ENCODE peak calls at places on chromosome 4, in seven cellular contexts. R, T, A, H, Q, Z and S are unnamed samples. For H3K36me3, the result is how much of the 10 kb centered on the place peaks cover.

GRCh38 chr4:65968873-65969272 is 298.6 kb upstream of the EPHA5 start:
- DNase-seq in R (no peak), T (no peak), A (no peak), H (no peak), Q (peak), Z (no peak), S (no peak)

GRCh38 chr4:89681219-89681618 is 155.7 kb downstream of the SNCA start:
- DNase-seq in R (no peak), T (no peak), A (no peak), H (peak), Q (no peak), Z (no peak), S (no peak)

GRCh38 chr4:142845293-142846070 is 619 bp downstream of the INPP4B start:
- DNase-seq in R (no peak), T (no peak), A (no peak), H (no peak), Q (peak), Z (peak), S (peak)

GRCh38 chr4:186887211-186887785 is 163.6 kb upstream of the FAT1 start:
- DNase-seq in R (no peak), T (no peak), A (no peak), H (no peak), Q (peak), Z (no peak), S (no peak)

GRCh38 chr4:118682928-118683327 is 2.3 kb upstream of the METTL14 start:
- DNase-seq in R (peak), T (no peak), A (peak), H (no peak), Q (peak), Z (no peak), S (no peak)

GRCh38 chr4:48943387-48943786 is 36.8 kb upstream of the OCIAD2 start:
- DNase-seq in R (no peak), T (no peak), A (no peak), H (peak), Q (no peak), Z (no peak), S (no peak)

GRCh38 chr4:125262079-125262478 is 52.7 kb upstream of the FAT4 start:
- DNase-seq in R (no peak), T (no peak), A (no peak), H (no peak), Q (no peak), Z (no peak), S (no peak)

GRCh38 chr4:111666826-111667360 is 478.4 kb upstream of the FAM241A start:
- DNase-seq in R (no peak), T (no peak), A (no peak), H (no peak), Q (no peak), Z (no peak), S (no peak)

GRCh38 chr4:172887959-172888358 is 280.7 kb upstream of the GALNT7 start:
- DNase-seq in R (no peak), T (no peak), A (no peak), H (no peak), Q (no peak), Z (no peak), S (no peak)

GRCh38 chr4:88991746-88992145 is 65.2 kb downstream of the FAM13A start:
- DNase-seq in R (no peak), T (no peak), A (peak), H (no peak), Q (peak), Z (peak), S (no peak)

GRCh38 chr4:138053601-138054322 is 188.4 kb downstream of the SLC7A11 start:
- DNase-seq in R (no peak), T (no peak), A (peak), H (peak), Q (peak), Z (peak), S (no peak)

GRCh38 chr4:24800273-24800880 is 5.0 kb downstream of the SOD3 start:
- DNase-seq in R (no peak), T (no peak), A (no peak), H (no peak), Q (no peak), Z (no peak), S (no peak)

GRCh38 chr4:128220286-128221235 is 67.1 kb downstream of the PGRMC2 start:
- DNase-seq in R (peak), T (no peak), A (peak), H (peak), Q (peak), Z (peak), S (no peak)

GRCh38 chr4:99946346-99947189 is at the start of gene DNAJB14:
- DNase-seq in R (peak), T (peak), A (peak), H (peak), Q (peak), Z (peak), S (peak)

GRCh38 chr4:65437102-65437501 is 233.2 kb downstream of the EPHA5 start:
- DNase-seq in R (no peak), T (no peak), A (no peak), H (no peak), Q (peak), Z (peak), S (no peak)

GRCh38 chr4:155759372-155760252 is 791 bp downstream of the GUCY1B1 start:
- DNase-seq in R (peak), T (no peak), A (peak), H (no peak), Q (peak), Z (peak), S (no peak)

GRCh38 chr4:176286728-176287127 is 17.7 kb upstream of the ASB5 start:
- DNase-seq in R (no peak), T (no peak), A (peak), H (no peak), Q (no peak), Z (no peak), S (no peak)

GRCh38 chr4:53055274-53055673 is 193.2 kb downstream of the RASL11B start:
- DNase-seq in R (no peak), T (no peak), A (peak), H (no peak), Q (peak), Z (no peak), S (no peak)

GRCh38 chr4:187668683-187669082 is 326.9 kb upstream of the ZFP42 start:
- DNase-seq in R (no peak), T (no peak), A (peak), H (no peak), Q (peak), Z (no peak), S (no peak)

GRCh38 chr4:25890653-25891485 is 23.2 kb upstream of the SMIM20 start:
- DNase-seq in R (no peak), T (no peak), A (no peak), H (no peak), Q (no peak), Z (no peak), S (no peak)

GRCh38 chr4:183738081-183738673 is 79.1 kb downstream of the TRAPPC11 start:
- DNase-seq in R (no peak), T (no peak), A (no peak), H (no peak), Q (peak), Z (peak), S (no peak)

GRCh38 chr4:62377700-62378099 is 1177.6 kb downstream of the ADGRL3 start:
- DNase-seq in R (no peak), T (no peak), A (no peak), H (no peak), Q (no peak), Z (no peak), S (no peak)

GRCh38 chr4:38177035-38177791 is 217.0 kb downstream of the PTTG2 start:
- DNase-seq in R (no peak), T (peak), A (peak), H (no peak), Q (peak), Z (peak), S (peak)

GRCh38 chr4:47466061-47466785 is 2.7 kb upstream of the COMMD8 start:
- DNase-seq in R (no peak), T (no peak), A (no peak), H (no peak), Q (no peak), Z (no peak), S (no peak)

GRCh38 chr4:15149842-15150592 is 147.7 kb downstream of the CPEB2 start:
- DNase-seq in R (peak), T (no peak), A (peak), H (peak), Q (peak), Z (peak), S (no peak)

GRCh38 chr4:61462451-61463326 is 262.6 kb downstream of the ADGRL3 start:
- DNase-seq in R (no peak), T (no peak), A (peak), H (no peak), Q (peak), Z (peak), S (no peak)

GRCh38 chr4:174181827-174182226 is 101.6 kb downstream of the FBXO8 start:
- DNase-seq in R (no peak), T (no peak), A (no peak), H (no peak), Q (no peak), Z (no peak), S (no peak)

GRCh38 chr4:45442466-45442865 is 681.4 kb downstream of the GABRG1 start:
- DNase-seq in R (no peak), T (no peak), A (no peak), H (no peak), Q (no peak), Z (no peak), S (no peak)

GRCh38 chr4:53365121-53365485 is 758 bp downstream of the SCFD2 start:
- DNase-seq in R (peak), T (no peak), A (peak), H (no peak), Q (peak), Z (no peak), S (no peak)

GRCh38 chr4:180134116-180134866 is 2108.9 kb upstream of the TENM3 start:
- DNase-seq in R (no peak), T (no peak), A (no peak), H (no peak), Q (peak), Z (no peak), S (no peak)

GRCh38 chr4:156974264-156974663 is 2.7 kb upstream of the PDGFC start:
- DNase-seq in R (no peak), T (no peak), A (peak), H (no peak), Q (peak), Z (no peak), S (no peak)

GRCh38 chr4:25001499-25001898 is 29.2 kb downstream of the LGI2 start:
- DNase-seq in R (no peak), T (no peak), A (no peak), H (no peak), Q (peak), Z (no peak), S (no peak)

GRCh38 chr4:54499308-54500074 is 158.3 kb upstream of the KIT start:
- DNase-seq in R (no peak), T (no peak), A (peak), H (no peak), Q (peak), Z (no peak), S (no peak)

GRCh38 chr4:88628746-88629145 is 36.5 kb downstream of the HERC3 start:
- DNase-seq in R (no peak), T (no peak), A (no peak), H (no peak), Q (peak), Z (no peak), S (no peak)

GRCh38 chr4:793109-793861 is 32.6 kb downstream of the CPLX1 start:
- DNase-seq in R (no peak), T (no peak), A (no peak), H (no peak), Q (no peak), Z (no peak), S (no peak)

GRCh38 chr4:796206-796605 is 29.7 kb downstream of the CPLX1 start:
- DNase-seq in R (no peak), T (no peak), A (no peak), H (no peak), Q (no peak), Z (no peak), S (no peak)

GRCh38 chr4:793941-794621 is 31.8 kb downstream of the CPLX1 start:
- DNase-seq in R (no peak), T (no peak), A (peak), H (no peak), Q (peak), Z (no peak), S (no peak)

GRCh38 chr4:795726-796119 is 30.2 kb downstream of the CPLX1 start:
- DNase-seq in R (no peak), T (no peak), A (no peak), H (no peak), Q (no peak), Z (no peak), S (no peak)

GRCh38 chr4:794911-795725 is 30.8 kb downstream of the CPLX1 start:
- DNase-seq in R (peak), T (no peak), A (no peak), H (no peak), Q (no peak), Z (no peak), S (no peak)
- H3K4me3 ChIP-seq in R (no peak), T (no peak), A (no peak), H (no peak), Q (no peak), Z (no peak), S (no peak)

DNA sequence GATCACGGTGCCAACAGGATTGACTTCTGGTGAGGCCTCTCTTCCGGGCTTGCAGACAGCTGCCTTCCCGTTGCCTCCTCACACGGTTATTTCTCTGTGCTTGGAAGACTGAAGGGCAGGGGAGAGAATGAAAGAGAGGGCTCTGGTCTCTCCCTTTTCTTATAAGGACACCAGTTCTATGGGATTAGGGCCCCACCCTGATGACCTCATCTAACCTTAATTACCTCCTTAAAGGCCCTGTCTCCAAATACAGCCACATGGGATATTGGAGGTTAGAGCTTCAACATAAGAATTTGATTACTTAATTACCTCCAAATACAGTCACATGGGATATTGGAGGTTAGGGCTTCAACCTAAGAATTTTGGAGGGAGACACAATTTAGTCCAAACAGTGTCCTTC is 46.5 kb downstream of the EVC start:
- DNase-seq in R (no peak), T (no peak), A (no peak), H (no peak), Q (no peak), Z (no peak), S (no peak)
- H3K36me3 ChIP-seq in R (under half), T (under half), A (half or more), H (under half), Q (under half), Z (under half), S (under half)

DNA sequence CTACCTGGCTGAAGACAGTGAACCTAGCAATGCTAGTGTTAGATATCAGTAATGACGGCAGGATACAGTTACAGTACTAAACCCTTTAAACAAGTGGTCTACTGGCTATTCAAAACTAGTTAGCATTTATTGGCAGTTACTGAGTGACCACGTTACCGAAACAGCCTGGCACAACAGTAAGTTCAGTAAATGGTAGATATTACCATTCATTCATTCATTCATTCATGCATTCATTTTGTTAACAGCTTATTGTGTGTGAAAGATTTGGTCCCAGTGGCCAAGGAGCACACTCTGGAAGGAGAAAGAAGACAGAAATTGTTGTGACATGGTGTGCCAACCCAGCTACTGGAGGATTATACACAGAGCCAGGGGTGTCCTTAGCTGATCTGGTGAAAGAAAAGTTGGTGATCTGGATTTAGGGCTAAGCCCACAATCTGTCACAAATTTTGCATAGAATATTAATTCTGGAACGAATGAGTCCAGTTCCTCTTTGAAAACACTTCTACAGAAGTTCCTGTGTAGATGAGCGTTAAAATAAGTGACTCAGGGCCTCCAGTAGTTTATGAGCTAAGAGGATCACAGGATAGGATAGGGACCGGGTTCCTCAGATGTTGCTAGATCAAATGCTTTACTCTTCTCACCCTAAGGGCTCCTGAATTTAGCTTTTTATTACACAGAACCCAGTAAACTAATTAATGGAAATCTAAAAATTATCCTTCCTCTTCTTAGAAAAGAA is 179.1 kb downstream of the CBR4 start:
- DNase-seq in R (no peak), T (no peak), A (no peak), H (no peak), Q (peak), Z (no peak), S (no peak)
- H3K4me3 ChIP-seq in R (no peak), T (no peak), A (no peak), H (peak), Q (peak), Z (no peak), S (no peak)

DNA sequence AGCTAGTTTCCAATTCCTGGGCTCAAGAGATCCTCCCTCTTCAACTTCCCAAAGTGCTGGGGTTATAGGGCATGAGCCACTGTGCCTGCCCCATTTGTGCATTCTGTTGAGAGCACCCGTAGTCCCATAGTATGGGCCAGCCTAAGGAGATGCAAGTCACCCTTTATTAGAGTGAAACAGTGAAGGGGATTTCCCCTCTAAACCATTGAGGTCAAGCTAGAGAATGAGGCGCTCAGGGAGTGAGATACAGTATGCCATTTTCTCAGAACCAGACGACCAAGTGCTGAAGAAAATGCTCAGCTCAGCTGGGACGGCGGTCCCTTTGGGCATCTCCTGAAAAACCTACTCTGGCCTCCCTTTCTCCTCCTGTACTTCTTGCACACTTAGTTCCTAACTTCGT is 18.7 kb downstream of the RNF4 start:
- DNase-seq in R (no peak), T (no peak), A (no peak), H (no peak), Q (no peak), Z (no peak), S (no peak)
- H3K36me3 ChIP-seq in R (half or more), T (under half), A (under half), H (under half), Q (under half), Z (under half), S (under half)

DNA sequence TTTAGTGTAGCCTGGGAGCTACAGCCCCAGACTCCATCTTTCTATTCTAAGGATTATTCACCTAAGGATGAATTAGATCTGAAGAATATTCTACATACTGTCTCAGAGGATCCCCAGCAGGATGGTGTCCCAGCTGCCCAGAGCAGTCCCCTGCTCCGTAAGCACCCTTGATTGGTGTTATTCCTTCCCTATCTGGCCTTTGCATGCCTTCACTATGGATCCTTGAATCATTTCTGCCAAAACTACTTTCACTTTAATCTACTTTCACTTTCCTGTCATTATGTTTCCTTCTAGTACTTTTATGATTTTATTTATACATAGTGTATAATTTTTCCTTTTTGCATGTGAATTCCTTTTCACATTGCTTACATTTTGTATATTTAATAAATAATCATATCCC is 39.2 kb downstream of the ARHGAP24 start:
- DNase-seq in R (no peak), T (no peak), A (no peak), H (no peak), Q (no peak), Z (no peak), S (no peak)
- H3K4me3 ChIP-seq in R (no peak), T (no peak), A (no peak), H (no peak), Q (peak), Z (no peak), S (no peak)

DNA sequence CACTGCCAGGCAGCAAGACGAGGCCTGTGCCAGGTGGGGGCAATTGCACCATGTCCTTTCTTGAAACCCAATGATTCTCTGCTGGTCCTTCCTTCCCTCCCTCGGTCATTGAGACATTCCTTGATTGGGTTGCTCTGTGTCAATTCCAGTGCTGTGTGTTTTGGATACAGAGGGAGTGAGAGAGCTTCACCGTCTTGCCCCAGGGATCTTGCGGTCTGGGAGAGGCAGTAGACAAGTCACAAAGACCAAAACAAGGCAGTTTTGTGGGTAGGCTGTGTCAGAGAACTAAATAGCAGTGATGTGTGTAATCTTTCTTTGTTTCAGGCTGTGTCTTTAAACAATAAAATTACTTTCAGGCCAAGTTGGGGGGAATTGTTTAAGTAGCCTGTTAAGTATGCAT is 38.8 kb upstream of the TADA2B start:
- DNase-seq in R (no peak), T (no peak), A (no peak), H (no peak), Q (peak), Z (no peak), S (no peak)
- H3K36me3 ChIP-seq in R (half or more), T (under half), A (under half), H (under half), Q (under half), Z (under half), S (half or more)

DNA sequence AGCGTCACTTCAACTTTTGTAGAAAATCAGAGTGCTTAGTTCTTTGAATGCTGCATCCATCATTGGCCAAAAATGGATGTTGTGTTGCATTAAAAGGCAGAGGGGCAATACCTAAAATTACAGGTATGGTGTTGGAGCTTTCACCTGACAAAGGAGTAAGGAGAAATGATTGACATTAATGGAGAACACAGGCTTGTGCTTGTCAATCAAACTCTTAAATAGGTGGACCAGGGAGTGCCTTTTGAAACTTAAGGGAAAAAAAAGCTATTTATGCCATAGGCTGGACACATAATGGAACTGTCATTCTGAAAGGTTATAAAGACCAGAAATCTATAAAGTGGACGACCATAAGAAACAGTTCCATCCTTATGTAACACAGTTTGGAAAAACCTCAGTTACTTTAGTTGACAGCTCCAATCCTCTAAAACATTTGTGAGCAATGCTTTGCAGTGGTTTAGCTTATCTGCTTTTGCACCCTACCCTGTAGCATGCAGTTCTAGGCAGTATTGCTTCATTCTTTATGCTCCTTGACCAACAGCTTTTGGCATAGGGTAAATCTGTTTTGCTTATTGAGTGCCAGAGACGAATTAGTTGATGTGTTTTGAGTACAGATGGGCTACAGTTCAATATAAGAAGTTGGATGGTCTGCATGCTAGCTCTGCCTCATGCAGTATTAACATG is 2.4 kb downstream of the HADH start:
- DNase-seq in R (no peak), T (no peak), A (peak), H (no peak), Q (peak), Z (no peak), S (no peak)
- H3K4me3 ChIP-seq in R (no peak), T (no peak), A (no peak), H (no peak), Q (no peak), Z (no peak), S (no peak)